ENCODE peak calls at places on chromosomes 12 and 14, in six cellular contexts. Y is GM12891, L is GM12878, K is H1, H is HepG2, E is K562. G is an unnamed sample.

GRCh38 chr12:53208435-53208834 is 1.4 kb upstream of the ITGB7 start:
- DNase-seq in K (no peak), Y (no peak), E (no peak), L (no peak), H (no peak), G (no peak)

GRCh38 chr14:30464481-30464880 is 94.5 kb upstream of the G2E3 start:
- DNase-seq in H (no peak), K (no peak), L (no peak), Y (no peak), E (no peak), G (no peak)

GRCh38 chr12:52873832-52874572 is 25.2 kb upstream of the KRT78 start:
- DNase-seq in H (peak), Y (peak), L (no peak), E (peak), K (no peak), G (peak)

GRCh38 chr12:115227137-115227615 is 543.2 kb upstream of the TBX3 start:
- DNase-seq in H (peak), E (no peak), L (no peak), K (no peak), Y (no peak), G (no peak)

GRCh38 chr12:9667403-9667802 is 2.1 kb upstream of the CLEC2D start:
- DNase-seq in L (peak), H (no peak), E (no peak), Y (no peak), K (no peak), G (no peak)

GRCh38 chr12:1050059-1050707 is 59.2 kb downstream of the ERC1 start:
- DNase-seq in Y (no peak), L (no peak), E (no peak), K (no peak), H (no peak), G (no peak)

GRCh38 chr12:100151769-100152168 is 9.1 kb upstream of the BLTP3B start:
- DNase-seq in H (no peak), Y (no peak), L (no peak), K (no peak), E (no peak), G (no peak)

GRCh38 chr12:66449531-66449930 is 147.2 kb downstream of the HELB start:
- DNase-seq in L (no peak), H (no peak), K (no peak), E (no peak), Y (no peak), G (no peak)

GRCh38 chr12:6735448-6736191 is 11.8 kb downstream of the COPS7A start:
- DNase-seq in K (no peak), Y (peak), L (no peak), H (peak), E (peak), G (no peak)

GRCh38 chr14:94780536-94781404 is 10.9 kb upstream of the GSC start:
- DNase-seq in E (no peak), K (no peak), H (no peak), L (no peak), Y (no peak), G (no peak)

GRCh38 chr14:69614592-69614991 is 3.2 kb downstream of the SUSD6 start:
- DNase-seq in L (peak), E (no peak), H (no peak), K (no peak), Y (no peak), G (no peak)

GRCh38 chr12:5887758-5888157 is 57.3 kb downstream of the ANO2 start:
- DNase-seq in K (no peak), L (no peak), Y (no peak), E (no peak), H (no peak), G (no peak)

GRCh38 chr12:106296179-106296877 is 6.2 kb upstream of the TCP11L2 start:
- DNase-seq in L (no peak), H (peak), K (no peak), Y (no peak), E (no peak), G (no peak)

GRCh38 chr14:60944206-60944605 is 36.7 kb downstream of the TRMT5 start:
- DNase-seq in E (no peak), Y (no peak), H (no peak), L (no peak), K (no peak), G (no peak)

GRCh38 chr14:20652996-20653975 is 11.8 kb upstream of the OR6S1 start:
- DNase-seq in L (peak), E (peak), H (peak), Y (no peak), K (peak), G (no peak)

GRCh38 chr12:95197636-95198035 is 19.6 kb downstream of the FGD6 start:
- DNase-seq in Y (no peak), E (no peak), H (no peak), K (no peak), L (no peak), G (no peak)

GRCh38 chr14:87894920-87895319 is 98.1 kb downstream of the GALC start:
- DNase-seq in E (no peak), L (no peak), Y (no peak), H (no peak), K (no peak), G (no peak)

GRCh38 chr12:644818-645552 is 18.3 kb downstream of the NINJ2 start:
- DNase-seq in H (no peak), E (no peak), K (no peak), Y (no peak), L (no peak), G (no peak)

GRCh38 chr12:113271466-113271852 is 50.2 kb downstream of the TPCN1 start:
- DNase-seq in Y (no peak), H (no peak), L (no peak), K (no peak), E (no peak), G (no peak)

GRCh38 chr12:27645671-27646070 is 50.6 kb upstream of the REP15 start:
- DNase-seq in H (no peak), E (no peak), L (no peak), K (no peak), Y (no peak), G (no peak)

GRCh38 chr12:66668311-66668710 is 10.6 kb downstream of the GRIP1 start:
- DNase-seq in E (no peak), Y (no peak), K (no peak), H (no peak), L (no peak), G (no peak)

GRCh38 chr12:8065991-8066594 is at the start of gene C3AR1:
- DNase-seq in Y (peak), H (no peak), K (no peak), E (no peak), L (no peak), G (peak)

GRCh38 chr12:11650697-11651281 is 1.3 kb downstream of the ETV6 start:
- DNase-seq in K (no peak), E (no peak), Y (no peak), L (peak), H (peak), G (no peak)

GRCh38 chr12:132513070-132513398 is 23.1 kb downstream of the FBRSL1 start:
- DNase-seq in H (no peak), E (no peak), Y (no peak), L (no peak), K (no peak), G (no peak)

GRCh38 chr14:96085369-96085768 is 46.2 kb downstream of the C14orf132 start:
- DNase-seq in Y (no peak), H (no peak), E (no peak), K (no peak), L (no peak), G (no peak)

GRCh38 chr12:121786441-121786825 is 7.1 kb downstream of the RHOF start:
- DNase-seq in E (no peak), H (peak), Y (no peak), L (no peak), K (no peak), G (no peak)

GRCh38 chr14:37428954-37429353 is 166.1 kb downstream of the FOXA1 start:
- DNase-seq in Y (no peak), K (no peak), L (no peak), E (no peak), H (no peak), G (no peak)

GRCh38 chr12:20601668-20602280 is 93.4 kb upstream of the SLCO1C1 start:
- DNase-seq in E (no peak), Y (no peak), K (no peak), L (no peak), H (peak), G (no peak)

GRCh38 chr12:2177751-2178150 is 125.0 kb downstream of the CACNA1C start:
- DNase-seq in Y (no peak), K (no peak), E (no peak), L (no peak), H (no peak), G (no peak)

GRCh38 chr12:105841880-105842279 is 296.9 kb downstream of the NUAK1 start:
- DNase-seq in E (no peak), Y (no peak), L (no peak), H (no peak), K (no peak), G (no peak)

GRCh38 chr14:66038214-66038977 is 447.8 kb upstream of the CCDC196 start:
- DNase-seq in K (no peak), L (no peak), H (peak), Y (no peak), E (no peak), G (no peak)
- TF ChIP-seq POLR2AphosphoS5 in K (no peak), L (no peak), H (no peak), Y (no peak), E (no peak), G (no peak)

GRCh38 chr12:94147991-94148840 is at the start of gene PLXNC1:
- DNase-seq in L (no peak), E (no peak), Y (peak), H (no peak), K (no peak), G (peak)

GRCh38 chr12:94150483-94151225 is 2.3 kb downstream of the PLXNC1 start:
- DNase-seq in K (no peak), H (no peak), E (no peak), L (no peak), Y (no peak), G (peak)

GRCh38 chr12:94151577-94151976 is 3.2 kb downstream of the PLXNC1 start:
- DNase-seq in L (no peak), Y (no peak), K (no peak), H (peak), E (no peak), G (no peak)

GRCh38 chr12:94148841-94149780 is 734 bp downstream of the PLXNC1 start:
- DNase-seq in K (no peak), L (no peak), E (no peak), Y (peak), H (no peak), G (peak)

DNA sequence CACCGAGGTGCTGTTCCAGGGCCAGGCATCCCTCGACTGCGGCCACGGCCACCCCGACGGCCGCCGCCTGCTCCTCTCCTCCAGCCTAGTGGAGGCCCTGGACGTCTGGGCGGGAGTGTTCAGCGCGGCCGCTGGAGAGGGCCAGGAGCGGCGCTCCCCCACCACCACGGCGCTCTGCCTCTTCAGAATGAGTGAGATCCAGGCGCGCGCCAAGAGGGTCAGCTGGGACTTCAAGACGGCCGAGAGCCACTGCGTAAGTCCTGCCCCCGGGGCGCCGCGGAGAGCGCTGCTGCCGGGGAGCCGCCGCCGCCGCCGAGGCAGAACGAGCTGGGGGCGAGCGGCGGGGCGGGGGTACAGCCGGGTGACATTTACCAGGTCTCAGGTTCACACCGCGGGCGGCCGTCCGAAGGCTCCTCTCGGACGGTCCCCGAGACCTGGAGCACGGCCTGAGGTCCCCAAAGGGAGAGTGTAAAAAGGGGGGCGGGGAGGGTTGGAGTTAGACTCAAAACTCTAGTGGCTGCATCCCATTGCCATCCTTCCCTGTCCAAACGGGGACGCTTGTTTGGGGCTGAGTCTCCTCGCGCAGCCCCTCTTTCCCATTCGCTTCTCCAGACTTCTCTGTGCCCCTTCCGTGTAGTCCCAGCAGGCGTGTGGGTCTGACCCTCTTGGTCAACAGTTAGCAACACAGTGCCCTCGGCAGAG is 1.6 kb downstream of the PLXNC1 start:
- DNase-seq in Y (no peak), H (no peak), K (no peak), L (no peak), E (no peak), G (peak)
- TF ChIP-seq TAF1 in Y (no peak), H (no peak), K (peak), L (no peak), E (no peak), G (no peak)

GRCh38 chr12:120686151-120686689 is 729 bp upstream of the MLEC start:
- DNase-seq in H (peak), Y (peak), E (peak), L (peak), K (peak), G (peak)
- TF ChIP-seq POLR2A in H (peak), Y (peak), E (no peak), L (peak), K (peak), G (peak)

GRCh38 chr12:15336772-15337553 is 14.7 kb downstream of the PTPRO start:
- DNase-seq in K (no peak), E (no peak), H (no peak), Y (no peak), L (no peak), G (no peak)
- TF ChIP-seq POLR2AphosphoS5 in K (no peak), E (no peak), H (no peak), Y (no peak), L (no peak), G (no peak)

G was measured in GM12892.